ENCODE peak calls at places on chromosomes 6 and 20, in nine cellular contexts. R is AG09309, N is tibial artery, A is bronchial epithelial cell, P is left ventricle myocardium inferior, E is AG10803, X is HFF-Myc, W is AG04450, M is mucosa of descending colon. O is an unnamed sample.

GRCh38 chr6:148831064-148831463 is 84.2 kb downstream of the UST start:
- DNase-seq in R (no peak), N (no peak), A (no peak), P (no peak), E (no peak), X (no peak), W (no peak), M (peak), O (no peak)

GRCh38 chr20:8161262-8162071 is 29.4 kb downstream of the PLCB1 start:
- DNase-seq in R (no peak), N (no peak), A (no peak), P (no peak), E (no peak), X (no peak), W (no peak), M (peak), O (no peak)

GRCh38 chr6:37514377-37514776 is 14.7 kb upstream of the CCDC167 start:
- DNase-seq in R (no peak), N (no peak), A (peak), P (no peak), E (peak), X (no peak), W (no peak), M (no peak), O (no peak)

GRCh38 chr6:101531538-101531937 is 138.0 kb downstream of the GRIK2 start:
- DNase-seq in R (no peak), N (no peak), A (no peak), P (no peak), E (no peak), X (no peak), W (no peak), M (no peak), O (no peak)

GRCh38 chr6:31544676-31545075 is 1.7 kb downstream of the ATP6V1G2 start:
- DNase-seq in R (no peak), N (no peak), A (no peak), P (no peak), E (no peak), X (no peak), W (no peak), M (no peak), O (no peak)

GRCh38 chr6:125850361-125850760 is 59.6 kb downstream of the NCOA7 start:
- DNase-seq in R (no peak), N (no peak), A (no peak), P (no peak), E (no peak), X (no peak), W (no peak), M (no peak), O (no peak)

GRCh38 chr6:36633915-36634314 is 39.8 kb downstream of the SRSF3 start:
- DNase-seq in R (peak), N (peak), A (no peak), P (peak), E (peak), X (no peak), W (peak), M (peak), O (no peak)

GRCh38 chr20:675453-676314 is at the start of gene SCRT2:
- DNase-seq in R (peak), N (peak), A (peak), P (peak), E (peak), X (no peak), W (peak), M (peak), O (peak)

GRCh38 chr6:80163754-80164187 is 57.3 kb downstream of the BCKDHB start:
- DNase-seq in R (peak), N (no peak), A (peak), P (no peak), E (peak), X (peak), W (peak), M (no peak), O (no peak)

GRCh38 chr6:157597461-157598312 is 216.7 kb downstream of the ZDHHC14 start:
- DNase-seq in R (no peak), N (no peak), A (peak), P (peak), E (peak), X (no peak), W (no peak), M (peak), O (no peak)

GRCh38 chr20:46299078-46299477 is 9.2 kb downstream of the CDH22 start:
- DNase-seq in R (no peak), N (no peak), A (no peak), P (no peak), E (no peak), X (no peak), W (no peak), M (no peak), O (no peak)

GRCh38 chr20:59434950-59435349 is 134.5 kb downstream of the EDN3 start:
- DNase-seq in R (no peak), N (no peak), A (peak), P (no peak), E (no peak), X (no peak), W (no peak), M (no peak), O (no peak)

GRCh38 chr6:21599074-21599639 is 5.6 kb downstream of the SOX4 start:
- DNase-seq in R (no peak), N (no peak), A (no peak), P (no peak), E (no peak), X (no peak), W (no peak), M (no peak), O (no peak)

GRCh38 chr20:38423541-38423940 is 11.6 kb downstream of the SNHG17 start:
- DNase-seq in R (no peak), N (no peak), A (no peak), P (no peak), E (no peak), X (no peak), W (no peak), M (no peak), O (no peak)

GRCh38 chr20:38418509-38419204 is 16.5 kb downstream of the SNHG17 start:
- DNase-seq in R (no peak), N (no peak), A (no peak), P (peak), E (peak), X (no peak), W (no peak), M (peak), O (no peak)

GRCh38 chr20:38421915-38422314 is 13.2 kb downstream of the SNHG17 start:
- DNase-seq in R (no peak), N (no peak), A (no peak), P (no peak), E (no peak), X (no peak), W (no peak), M (no peak), O (no peak)

GRCh38 chr20:38424404-38424803 is 10.7 kb downstream of the SNHG17 start:
- DNase-seq in R (no peak), N (no peak), A (no peak), P (no peak), E (no peak), X (no peak), W (no peak), M (no peak), O (no peak)

DNA sequence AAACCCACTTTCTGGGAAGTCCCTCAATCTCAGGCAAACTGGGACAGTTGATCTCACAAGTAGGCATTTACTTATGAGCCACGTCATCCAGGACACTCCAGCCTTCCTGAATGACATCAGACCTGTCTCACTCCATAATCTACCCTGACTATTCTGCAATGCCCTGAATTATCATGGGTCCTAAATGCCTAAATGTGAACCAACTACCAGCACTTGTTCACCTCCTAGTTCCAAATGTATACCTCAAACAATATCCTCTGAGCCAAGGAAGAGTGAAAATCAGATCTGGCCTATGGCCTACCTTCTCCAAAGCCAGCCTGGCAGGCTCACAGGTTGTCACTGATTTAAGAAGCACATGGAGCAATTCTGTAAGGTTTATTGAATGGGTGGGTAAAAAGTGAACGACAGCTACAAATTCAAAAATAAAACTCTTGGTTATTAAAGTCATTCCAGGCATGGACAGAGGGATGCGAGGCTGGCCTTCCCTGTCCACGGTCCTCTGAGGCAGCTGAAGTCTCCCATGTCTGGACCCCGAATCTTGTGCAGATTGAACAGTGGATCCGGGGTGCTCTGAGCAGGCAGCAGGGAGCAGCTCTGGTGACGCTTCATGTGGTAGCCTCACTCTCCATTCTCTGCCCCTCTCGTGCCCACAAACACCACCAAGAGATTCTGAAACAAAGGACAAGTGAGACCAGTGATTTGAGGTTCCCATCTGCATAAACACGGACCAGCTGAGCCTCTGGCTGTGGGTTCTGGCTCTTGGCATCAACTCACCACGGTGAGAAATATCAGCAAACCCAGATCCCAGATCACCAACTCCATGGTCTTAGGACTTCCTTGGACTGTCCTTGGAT is 14.7 kb downstream of the SNHG17 start:
- DNase-seq in R (no peak), N (peak), A (no peak), P (no peak), E (no peak), X (no peak), W (no peak), M (no peak), O (no peak)
- H3K4me3 ChIP-seq in R (no peak), N (no peak), A (no peak), P (no peak), E (no peak), X (no peak), W (no peak), M (no peak), O (no peak)

GRCh38 chr20:2234788-2235187 is 61.0 kb upstream of the TGM3 start:
- DNase-seq in R (no peak), N (no peak), A (no peak), P (no peak), E (peak), X (no peak), W (no peak), M (no peak), O (no peak)

GRCh38 chr20:2240835-2241234 is 55.0 kb upstream of the TGM3 start:
- DNase-seq in R (no peak), N (no peak), A (no peak), P (no peak), E (no peak), X (no peak), W (no peak), M (no peak), O (no peak)

GRCh38 chr20:2236266-2236665 is 59.5 kb upstream of the TGM3 start:
- DNase-seq in R (no peak), N (no peak), A (peak), P (no peak), E (no peak), X (no peak), W (no peak), M (no peak), O (no peak)

GRCh38 chr20:2238601-2239000 is 57.2 kb upstream of the TGM3 start:
- DNase-seq in R (no peak), N (no peak), A (no peak), P (no peak), E (no peak), X (no peak), W (no peak), M (no peak), O (no peak)

GRCh38 chr20:2237059-2237458 is 58.7 kb upstream of the TGM3 start:
- DNase-seq in R (peak), N (peak), A (peak), P (no peak), E (peak), X (peak), W (peak), M (peak), O (peak)
- TF ChIP-seq CTCF in R (peak), N (peak), A (peak), P (no peak), E (peak), X (peak), W (no peak), M (no peak), O (peak)

GRCh38 chr6:161094904-161095440 is 103.4 kb downstream of the MAP3K4 start:
- DNase-seq in R (no peak), N (no peak), A (peak), P (no peak), E (no peak), X (no peak), W (no peak), M (no peak), O (no peak)

GRCh38 chr6:161088676-161089328 is 97.2 kb downstream of the MAP3K4 start:
- DNase-seq in R (no peak), N (no peak), A (no peak), P (no peak), E (no peak), X (no peak), W (no peak), M (no peak), O (no peak)

GRCh38 chr6:161091972-161092701 is 100.6 kb downstream of the MAP3K4 start:
- DNase-seq in R (peak), N (no peak), A (peak), P (no peak), E (peak), X (no peak), W (no peak), M (no peak), O (no peak)

GRCh38 chr6:161095916-161096315 is 104.3 kb downstream of the MAP3K4 start:
- DNase-seq in R (no peak), N (no peak), A (peak), P (no peak), E (no peak), X (no peak), W (no peak), M (no peak), O (no peak)

GRCh38 chr6:161091151-161091550 is 99.6 kb downstream of the MAP3K4 start:
- DNase-seq in R (peak), N (no peak), A (no peak), P (no peak), E (peak), X (no peak), W (no peak), M (no peak), O (no peak)
- H3K4me3 ChIP-seq in R (no peak), N (no peak), A (no peak), P (no peak), E (no peak), X (no peak), W (no peak), M (no peak), O (no peak)

DNA sequence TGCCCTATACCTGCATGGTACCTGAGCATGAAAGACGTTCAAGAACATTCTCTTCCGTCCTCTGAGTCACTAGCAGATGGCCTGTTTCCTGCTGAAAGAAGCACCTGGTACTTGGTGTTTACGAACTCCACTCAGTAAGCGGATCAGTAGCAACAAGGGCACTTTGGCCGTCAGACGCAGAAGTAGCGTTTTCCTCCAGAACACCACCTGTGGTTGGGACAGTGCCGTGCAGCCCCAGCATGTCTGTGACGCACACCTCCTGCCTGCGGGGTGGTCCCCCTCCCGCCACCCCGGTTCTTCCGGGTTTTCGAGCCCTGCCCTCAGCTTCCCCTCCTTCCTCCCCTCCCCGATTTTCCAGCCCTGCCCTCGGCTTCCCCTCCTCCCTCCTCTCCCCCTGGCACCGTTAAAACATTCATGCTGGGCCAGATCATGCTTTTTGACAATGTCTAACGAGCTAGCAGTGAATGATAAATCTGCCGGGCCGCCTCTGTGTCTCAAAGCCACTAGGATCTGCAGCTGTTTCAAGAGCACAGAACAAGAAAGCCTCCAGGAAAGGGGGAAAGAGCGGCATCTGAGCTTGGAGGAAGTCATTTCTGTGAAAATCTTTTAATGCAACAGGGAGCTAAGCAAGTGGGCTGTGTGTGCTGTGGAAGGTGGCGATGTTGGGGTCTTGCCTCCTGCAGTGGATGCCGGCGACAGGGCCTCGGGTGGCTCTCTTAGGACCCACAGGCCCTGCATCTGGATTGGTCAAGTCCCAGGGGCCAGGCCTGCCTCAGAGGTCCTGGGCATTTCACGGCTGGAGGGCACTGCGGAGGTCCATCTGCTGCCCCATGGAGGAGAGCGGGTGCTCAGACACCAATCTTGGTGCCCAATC is 207.9 kb downstream of the ERMARD start:
- DNase-seq in R (no peak), N (peak), A (peak), P (no peak), E (no peak), X (no peak), W (no peak), M (peak), O (no peak)
- TF ChIP-seq CTCF in R (no peak), N (no peak), A (peak), P (no peak), E (no peak), X (no peak), W (no peak), M (no peak), O (no peak)

GRCh38 chr6:16964553-16965499 is 137.0 kb upstream of the STMND1 start:
- DNase-seq in R (no peak), N (peak), A (peak), P (peak), E (peak), X (peak), W (peak), M (peak), O (peak)
- H3K4me3 ChIP-seq in R (no peak), N (peak), A (no peak), P (peak), E (no peak), X (no peak), W (no peak), M (no peak), O (peak)

GRCh38 chr20:36950432-36951197 is 893 bp downstream of the SAMHD1 start:
- DNase-seq in R (no peak), N (peak), A (no peak), P (peak), E (no peak), X (no peak), W (no peak), M (peak), O (no peak)
- TF ChIP-seq CTCF in R (no peak), N (peak), A (no peak), P (no peak), E (no peak), X (no peak), W (no peak), M (no peak), O (no peak)

O was measured in retinal pigment epithelial cell.